ENCODE peak calls at places on chromosomes 6 and 20, in eight cellular contexts. One of them, this sample, is unnamed.

GRCh38 chr6:73727114-73727513 is 31.1 kb downstream of the CD109 start:
- DNase-seq in tibial artery: no peak
- DNase-seq in lung: no peak
- DNase-seq in BJ: no peak
- DNase-seq in PC-3: no peak
- DNase-seq in AG10803: no peak
- DNase-seq in adrenal gland: no peak
- DNase-seq in pancreas: no peak
- DNase-seq in this sample: no peak

GRCh38 chr20:8215516-8215915 is 83.5 kb downstream of the PLCB1 start:
- DNase-seq in tibial artery: no peak
- DNase-seq in lung: no peak
- DNase-seq in BJ: no peak
- DNase-seq in PC-3: no peak
- DNase-seq in AG10803: peak
- DNase-seq in adrenal gland: no peak
- DNase-seq in pancreas: no peak
- DNase-seq in this sample: peak

GRCh38 chr6:70667711-70668498 is at the start of gene SMAP1:
- DNase-seq in tibial artery: peak
- DNase-seq in lung: peak
- DNase-seq in BJ: peak
- DNase-seq in PC-3: peak
- DNase-seq in AG10803: peak
- DNase-seq in adrenal gland: peak
- DNase-seq in pancreas: peak
- DNase-seq in this sample: peak

GRCh38 chr6:153058909-153059308 is 56.4 kb upstream of the MTRF1L start:
- DNase-seq in tibial artery: no peak
- DNase-seq in lung: no peak
- DNase-seq in BJ: no peak
- DNase-seq in PC-3: peak
- DNase-seq in AG10803: no peak
- DNase-seq in adrenal gland: no peak
- DNase-seq in pancreas: no peak
- DNase-seq in this sample: peak

GRCh38 chr20:61938839-61939690 is 126.6 kb downstream of the TAF4 start:
- DNase-seq in tibial artery: peak
- DNase-seq in lung: no peak
- DNase-seq in BJ: no peak
- DNase-seq in PC-3: no peak
- DNase-seq in AG10803: no peak
- DNase-seq in adrenal gland: no peak
- DNase-seq in pancreas: peak
- DNase-seq in this sample: no peak

GRCh38 chr6:227074-227782 is 65.1 kb upstream of the DUSP22 start:
- DNase-seq in tibial artery: no peak
- DNase-seq in lung: no peak
- DNase-seq in BJ: no peak
- DNase-seq in PC-3: no peak
- DNase-seq in AG10803: peak
- DNase-seq in adrenal gland: peak
- DNase-seq in pancreas: no peak
- DNase-seq in this sample: no peak

GRCh38 chr20:35320396-35321126 is 28.3 kb upstream of the FAM83C start:
- DNase-seq in tibial artery: no peak
- DNase-seq in lung: no peak
- DNase-seq in BJ: no peak
- DNase-seq in PC-3: peak
- DNase-seq in AG10803: peak
- DNase-seq in adrenal gland: no peak
- DNase-seq in pancreas: no peak
- DNase-seq in this sample: peak

GRCh38 chr20:19809487-19809886 is 51.4 kb downstream of the RIN2 start:
- DNase-seq in tibial artery: no peak
- DNase-seq in lung: no peak
- DNase-seq in BJ: no peak
- DNase-seq in PC-3: no peak
- DNase-seq in AG10803: no peak
- DNase-seq in adrenal gland: no peak
- DNase-seq in pancreas: no peak
- DNase-seq in this sample: peak

GRCh38 chr20:63835031-63835858 is 4.2 kb upstream of the ZBTB46 start:
- DNase-seq in tibial artery: peak
- DNase-seq in lung: peak
- DNase-seq in BJ: peak
- DNase-seq in PC-3: peak
- DNase-seq in AG10803: peak
- DNase-seq in adrenal gland: peak
- DNase-seq in pancreas: peak
- DNase-seq in this sample: peak

GRCh38 chr6:132818404-132819359 is 4.3 kb downstream of the RPS12 start:
- DNase-seq in tibial artery: no peak
- DNase-seq in lung: no peak
- DNase-seq in BJ: no peak
- DNase-seq in PC-3: no peak
- DNase-seq in AG10803: peak
- DNase-seq in adrenal gland: no peak
- DNase-seq in pancreas: no peak
- DNase-seq in this sample: no peak

GRCh38 chr6:58198301-58198700 is 880.9 kb downstream of the PRIM2 start:
- DNase-seq in tibial artery: no peak
- DNase-seq in lung: no peak
- DNase-seq in BJ: no peak
- DNase-seq in PC-3: peak
- DNase-seq in AG10803: no peak
- DNase-seq in adrenal gland: no peak
- DNase-seq in pancreas: no peak
- DNase-seq in this sample: no peak

GRCh38 chr6:137271245-137272183 is 52.3 kb upstream of the IFNGR1 start:
- DNase-seq in tibial artery: no peak
- DNase-seq in lung: no peak
- DNase-seq in BJ: no peak
- DNase-seq in PC-3: peak
- DNase-seq in AG10803: peak
- DNase-seq in adrenal gland: no peak
- DNase-seq in pancreas: no peak
- DNase-seq in this sample: peak

GRCh38 chr20:6533321-6533720 is 234.2 kb upstream of the BMP2 start:
- DNase-seq in tibial artery: no peak
- DNase-seq in lung: no peak
- DNase-seq in BJ: peak
- DNase-seq in PC-3: no peak
- DNase-seq in AG10803: peak
- DNase-seq in adrenal gland: no peak
- DNase-seq in pancreas: no peak
- DNase-seq in this sample: peak

GRCh38 chr6:8182857-8183256 is 80.5 kb upstream of the EEF1E1 start:
- DNase-seq in tibial artery: no peak
- DNase-seq in lung: no peak
- DNase-seq in BJ: no peak
- DNase-seq in PC-3: no peak
- DNase-seq in AG10803: peak
- DNase-seq in adrenal gland: no peak
- DNase-seq in pancreas: no peak
- DNase-seq in this sample: no peak

GRCh38 chr20:63156221-63156671 is 59.7 kb downstream of the YTHDF1 start:
- DNase-seq in tibial artery: no peak
- DNase-seq in lung: no peak
- DNase-seq in BJ: no peak
- DNase-seq in PC-3: no peak
- DNase-seq in AG10803: no peak
- DNase-seq in adrenal gland: no peak
- DNase-seq in pancreas: no peak
- DNase-seq in this sample: no peak

GRCh38 chr6:14635195-14635594 is 517.6 kb downstream of the CD83 start:
- DNase-seq in tibial artery: no peak
- DNase-seq in lung: no peak
- DNase-seq in BJ: no peak
- DNase-seq in PC-3: no peak
- DNase-seq in AG10803: no peak
- DNase-seq in adrenal gland: no peak
- DNase-seq in pancreas: no peak
- DNase-seq in this sample: no peak

GRCh38 chr6:168527451-168528210 is 86.6 kb downstream of the SMOC2 start:
- DNase-seq in tibial artery: no peak
- DNase-seq in lung: no peak
- DNase-seq in BJ: no peak
- DNase-seq in PC-3: peak
- DNase-seq in AG10803: no peak
- DNase-seq in adrenal gland: peak
- DNase-seq in pancreas: no peak
- DNase-seq in this sample: peak

GRCh38 chr20:51713213-51713598 is 55.0 kb downstream of the ATP9A start:
- DNase-seq in tibial artery: no peak
- DNase-seq in lung: no peak
- DNase-seq in BJ: no peak
- DNase-seq in PC-3: no peak
- DNase-seq in AG10803: no peak
- DNase-seq in adrenal gland: no peak
- DNase-seq in pancreas: no peak
- DNase-seq in this sample: no peak

GRCh38 chr20:51715028-51715872 is 52.9 kb downstream of the ATP9A start:
- DNase-seq in tibial artery: no peak
- DNase-seq in lung: no peak
- DNase-seq in BJ: no peak
- DNase-seq in PC-3: no peak
- DNase-seq in AG10803: no peak
- DNase-seq in adrenal gland: no peak
- DNase-seq in pancreas: no peak
- DNase-seq in this sample: no peak

GRCh38 chr20:51712501-51713212 is 55.5 kb downstream of the ATP9A start:
- DNase-seq in tibial artery: no peak
- DNase-seq in lung: no peak
- DNase-seq in BJ: no peak
- DNase-seq in PC-3: peak
- DNase-seq in AG10803: peak
- DNase-seq in adrenal gland: peak
- DNase-seq in pancreas: peak
- DNase-seq in this sample: peak

GRCh38 chr20:51711426-51711825 is 56.8 kb downstream of the ATP9A start:
- DNase-seq in tibial artery: no peak
- DNase-seq in lung: no peak
- DNase-seq in BJ: no peak
- DNase-seq in PC-3: no peak
- DNase-seq in AG10803: no peak
- DNase-seq in adrenal gland: no peak
- DNase-seq in pancreas: no peak
- DNase-seq in this sample: no peak

GRCh38 chr20:51710503-51710902 is 57.7 kb downstream of the ATP9A start:
- DNase-seq in tibial artery: no peak
- DNase-seq in lung: no peak
- DNase-seq in BJ: no peak
- DNase-seq in PC-3: no peak
- DNase-seq in AG10803: no peak
- DNase-seq in adrenal gland: no peak
- DNase-seq in pancreas: no peak
- DNase-seq in this sample: no peak
- H3K4me3 ChIP-seq in tibial artery: no peak
- H3K4me3 ChIP-seq in lung: no peak
- H3K4me3 ChIP-seq in BJ: no peak
- H3K4me3 ChIP-seq in PC-3: no peak
- H3K4me3 ChIP-seq in AG10803: no peak
- H3K4me3 ChIP-seq in adrenal gland: no peak
- H3K4me3 ChIP-seq in pancreas: no peak
- H3K4me3 ChIP-seq in this sample: no peak

DNA sequence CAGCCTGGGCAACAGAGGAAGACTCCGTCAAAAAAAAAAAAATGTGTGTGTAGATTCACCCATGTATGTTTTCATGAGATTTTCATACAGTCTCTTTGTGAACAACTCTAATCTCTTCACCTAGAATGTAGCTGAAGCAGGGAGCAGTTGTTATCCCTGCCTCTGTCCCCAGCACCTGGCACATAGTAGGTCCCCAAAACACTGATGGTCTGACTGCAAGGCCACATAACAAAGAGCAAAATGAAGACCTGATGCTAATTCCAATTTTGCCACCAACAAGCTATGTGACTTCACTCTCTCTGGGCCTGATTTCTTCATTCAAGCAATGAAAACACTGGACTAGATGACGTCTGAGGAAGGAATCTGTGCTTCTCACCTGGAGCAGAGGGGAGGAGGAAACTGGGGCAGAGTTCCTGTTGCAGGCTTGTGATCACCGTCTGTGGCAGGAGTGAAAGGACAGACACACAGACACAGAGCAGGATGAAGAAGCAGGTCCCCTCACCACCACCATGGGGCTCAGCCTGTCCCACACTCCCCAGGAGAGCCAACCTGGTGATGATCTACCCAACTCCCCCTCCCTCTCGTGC is 4.6 kb downstream of the SLC44A4 start:
- DNase-seq in tibial artery: no peak
- DNase-seq in lung: no peak
- DNase-seq in BJ: no peak
- DNase-seq in PC-3: peak
- DNase-seq in AG10803: no peak
- DNase-seq in adrenal gland: no peak
- DNase-seq in pancreas: no peak
- DNase-seq in this sample: no peak
- H3K4me3 ChIP-seq in tibial artery: no peak
- H3K4me3 ChIP-seq in lung: no peak
- H3K4me3 ChIP-seq in BJ: no peak
- H3K4me3 ChIP-seq in PC-3: no peak
- H3K4me3 ChIP-seq in AG10803: no peak
- H3K4me3 ChIP-seq in adrenal gland: no peak
- H3K4me3 ChIP-seq in pancreas: no peak
- H3K4me3 ChIP-seq in this sample: no peak

GRCh38 chr6:16236648-16237199 is 1.7 kb upstream of the GMPR start:
- DNase-seq in tibial artery: peak
- DNase-seq in lung: peak
- DNase-seq in BJ: peak
- DNase-seq in PC-3: peak
- DNase-seq in AG10803: peak
- DNase-seq in adrenal gland: peak
- DNase-seq in pancreas: no peak
- DNase-seq in this sample: peak
- H3K4me3 ChIP-seq in tibial artery: peak
- H3K4me3 ChIP-seq in lung: no peak
- H3K4me3 ChIP-seq in BJ: peak
- H3K4me3 ChIP-seq in PC-3: peak
- H3K4me3 ChIP-seq in AG10803: peak
- H3K4me3 ChIP-seq in adrenal gland: no peak
- H3K4me3 ChIP-seq in pancreas: no peak
- H3K4me3 ChIP-seq in this sample: no peak

DNA sequence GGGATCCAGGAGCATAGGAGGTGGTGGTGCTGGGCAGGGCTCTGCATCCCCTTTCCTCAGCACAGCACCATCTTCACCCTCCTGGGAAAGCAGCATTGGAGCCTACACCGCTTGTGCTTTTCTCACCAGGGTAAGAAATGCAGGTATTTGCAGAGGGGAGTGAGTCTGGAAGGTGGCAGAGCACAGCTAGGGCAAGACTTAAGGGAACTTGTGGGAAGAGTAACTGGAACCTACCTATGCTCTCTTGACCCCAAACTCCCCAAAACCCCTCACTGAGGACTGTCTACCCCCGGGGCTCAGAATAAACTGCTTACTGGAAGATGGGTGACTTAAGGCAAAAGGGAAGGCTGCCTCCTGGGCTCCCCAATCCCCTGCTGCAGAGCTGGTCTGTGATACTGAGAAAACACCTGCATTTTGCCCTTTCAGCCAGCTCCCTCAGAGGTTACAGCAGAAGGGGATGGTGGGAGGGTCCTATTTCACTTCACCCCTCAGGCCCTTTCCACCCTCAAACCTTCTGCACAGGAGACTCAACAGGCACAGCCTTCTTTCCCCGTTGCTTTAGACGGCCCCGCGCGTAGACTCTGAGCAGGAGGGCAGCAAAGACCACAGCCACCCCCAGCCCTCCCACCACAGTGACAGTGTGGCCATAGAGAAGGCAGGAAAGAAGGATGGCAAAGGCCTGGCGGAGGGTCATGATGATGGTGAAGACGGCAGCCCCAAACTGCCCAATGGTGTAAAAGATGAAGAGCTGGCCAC is 2.9 kb downstream of the SLC35B2 start:
- DNase-seq in tibial artery: no peak
- DNase-seq in lung: no peak
- DNase-seq in BJ: no peak
- DNase-seq in PC-3: no peak
- DNase-seq in AG10803: no peak
- DNase-seq in adrenal gland: no peak
- DNase-seq in pancreas: peak
- DNase-seq in this sample: no peak
- H3K4me3 ChIP-seq in tibial artery: no peak
- H3K4me3 ChIP-seq in lung: no peak
- H3K4me3 ChIP-seq in BJ: no peak
- H3K4me3 ChIP-seq in PC-3: no peak
- H3K4me3 ChIP-seq in AG10803: no peak
- H3K4me3 ChIP-seq in adrenal gland: no peak
- H3K4me3 ChIP-seq in pancreas: no peak
- H3K4me3 ChIP-seq in this sample: no peak